ENCODE peak calls at places on chromosomes 16 and 17, in eight cellular contexts. O is putamen; G is activated T-helper 2 cell treated with anti-CD3 and anti-CD28 coated beads, Interferon-gamma antibody, Interleukin-2, Interleukin-4, amounts not matched to agents 10 μg/mL and 5 μg/mL and 100 μg/mL, durations not matched to agents 14 hours and 24 hours and 36 hours; J is iPS-NIHi11; A is activated CD4-positive, alpha-beta T cell treated with anti-CD3 and anti-CD28 coated beads for 36 hours; Q is HS-5; I is type B pancreatic cell; U is memory B cell. H is an unnamed sample.

GRCh38 chr17:3667366-3668278 is 756 bp downstream of the TAX1BP3 start:
- DNase-seq in O (peak), G (peak), J (peak), A (peak), Q (peak), I (peak), U (no peak), H (no peak)

GRCh38 chr17:8161289-8162231 is 1.2 kb downstream of the VAMP2 start:
- DNase-seq in O (no peak), G (no peak), J (no peak), A (peak), Q (no peak), I (no peak), U (no peak), H (no peak)

GRCh38 chr16:49489686-49490320 is 116.2 kb downstream of the C16orf78 start:
- DNase-seq in O (no peak), G (no peak), J (no peak), A (no peak), Q (no peak), I (no peak), U (no peak), H (no peak)

GRCh38 chr17:65131946-65132345 is 5.2 kb upstream of the RGS9 start:
- DNase-seq in O (no peak), G (no peak), J (no peak), A (no peak), Q (peak), I (no peak), U (no peak), H (no peak)

GRCh38 chr17:76961869-76962268 is 93.7 kb downstream of the MGAT5B start:
- DNase-seq in O (no peak), G (no peak), J (no peak), A (no peak), Q (no peak), I (no peak), U (no peak), H (no peak)

GRCh38 chr17:6048486-6048885 is 21.7 kb upstream of the WSCD1 start:
- DNase-seq in O (no peak), G (no peak), J (no peak), A (no peak), Q (no peak), I (no peak), U (no peak), H (no peak)

GRCh38 chr16:29820271-29820701 is at the start of gene MVP:
- DNase-seq in O (no peak), G (peak), J (no peak), A (peak), Q (no peak), I (no peak), U (no peak), H (peak)

GRCh38 chr17:58755577-58756245 is at the start of gene PPM1E:
- DNase-seq in O (peak), G (peak), J (peak), A (peak), Q (no peak), I (peak), U (peak), H (peak)

GRCh38 chr16:82755570-82756282 is 129.0 kb downstream of the CDH13 start:
- DNase-seq in O (no peak), G (no peak), J (peak), A (no peak), Q (no peak), I (no peak), U (no peak), H (no peak)

GRCh38 chr16:52229471-52229870 is 317.5 kb downstream of the TOX3 start:
- DNase-seq in O (no peak), G (no peak), J (no peak), A (no peak), Q (no peak), I (no peak), U (no peak), H (no peak)

GRCh38 chr16:29686740-29687327 is 7.9 kb downstream of the QPRT start:
- DNase-seq in O (peak), G (no peak), J (peak), A (no peak), Q (no peak), I (no peak), U (no peak), H (no peak)

H was measured in stimulated activated naive CD8-positive, alpha-beta T cell treated with anti-CD3 and anti-CD28 coated beads, Interleukin-15, amount 100 ng/mL, for 72 hours.